ENCODE peak calls at places on chromosome 7, in nine cellular contexts. One of them, this sample, is unnamed.

GRCh38 chr7:157471259-157472125 is 134.7 kb downstream of the DNAJB6 start:
- DNase-seq in spleen: peak; percentile 68
- DNase-seq in stomach: peak; percentile 23
- DNase-seq in prostate gland: no peak
- DNase-seq in HCT116: no peak
- DNase-seq in sigmoid colon: peak; percentile 40
- DNase-seq in breast epithelium: no peak
- DNase-seq in suprapubic skin: no peak
- DNase-seq in upper lobe of left lung: no peak
- DNase-seq in this sample: no peak

GRCh38 chr7:157309990-157310668 is 26.7 kb upstream of the DNAJB6 start:
- DNase-seq in suprapubic skin: no peak
- DNase-seq in upper lobe of left lung: no peak
- DNase-seq in spleen: no peak
- DNase-seq in breast epithelium: peak; percentile 80
- DNase-seq in stomach: no peak
- DNase-seq in HCT116: peak; percentile 80
- DNase-seq in sigmoid colon: no peak
- DNase-seq in prostate gland: no peak
- DNase-seq in this sample: no peak

GRCh38 chr7:13031481-13031880 is 344.0 kb downstream of the ARL4A start:
- DNase-seq in HCT116: no peak
- DNase-seq in upper lobe of left lung: no peak
- DNase-seq in spleen: no peak
- DNase-seq in stomach: no peak
- DNase-seq in sigmoid colon: no peak
- DNase-seq in suprapubic skin: no peak
- DNase-seq in prostate gland: no peak
- DNase-seq in breast epithelium: no peak
- DNase-seq in this sample: no peak

GRCh38 chr7:154644366-154644765 is 358.6 kb downstream of the PAXIP1 start:
- DNase-seq in upper lobe of left lung: no peak
- DNase-seq in prostate gland: no peak
- DNase-seq in suprapubic skin: no peak
- DNase-seq in stomach: no peak
- DNase-seq in sigmoid colon: no peak
- DNase-seq in HCT116: no peak
- DNase-seq in breast epithelium: no peak
- DNase-seq in spleen: no peak
- DNase-seq in this sample: no peak

GRCh38 chr7:80210400-80210799 is 75.8 kb downstream of the GNAI1 start:
- DNase-seq in sigmoid colon: no peak
- DNase-seq in stomach: no peak
- DNase-seq in prostate gland: peak; percentile 38
- DNase-seq in upper lobe of left lung: no peak
- DNase-seq in suprapubic skin: no peak
- DNase-seq in HCT116: no peak
- DNase-seq in spleen: no peak
- DNase-seq in breast epithelium: no peak
- DNase-seq in this sample: no peak

GRCh38 chr7:55140221-55140980 is 121.6 kb downstream of the EGFR start:
- DNase-seq in prostate gland: no peak
- DNase-seq in upper lobe of left lung: no peak
- DNase-seq in suprapubic skin: no peak
- DNase-seq in breast epithelium: no peak
- DNase-seq in sigmoid colon: peak; percentile 80
- DNase-seq in HCT116: no peak
- DNase-seq in stomach: no peak
- DNase-seq in spleen: no peak
- DNase-seq in this sample: peak; percentile 83

GRCh38 chr7:136857573-136857972 is 10.9 kb upstream of the CHRM2 start:
- DNase-seq in prostate gland: no peak
- DNase-seq in breast epithelium: no peak
- DNase-seq in stomach: no peak
- DNase-seq in suprapubic skin: no peak
- DNase-seq in sigmoid colon: no peak
- DNase-seq in spleen: no peak
- DNase-seq in upper lobe of left lung: no peak
- DNase-seq in HCT116: no peak
- DNase-seq in this sample: no peak

GRCh38 chr7:130937830-130938229 is 203.8 kb upstream of the KLF14 start:
- DNase-seq in HCT116: no peak
- DNase-seq in spleen: no peak
- DNase-seq in upper lobe of left lung: no peak
- DNase-seq in breast epithelium: no peak
- DNase-seq in stomach: no peak
- DNase-seq in sigmoid colon: no peak
- DNase-seq in suprapubic skin: no peak
- DNase-seq in prostate gland: no peak
- DNase-seq in this sample: no peak

GRCh38 chr7:45035909-45036308 is 35.9 kb downstream of the CCM2 start:
- DNase-seq in HCT116: no peak
- DNase-seq in breast epithelium: no peak
- DNase-seq in upper lobe of left lung: no peak
- DNase-seq in spleen: no peak
- DNase-seq in suprapubic skin: no peak
- DNase-seq in prostate gland: peak; percentile 14
- DNase-seq in stomach: no peak
- DNase-seq in sigmoid colon: no peak
- DNase-seq in this sample: no peak

GRCh38 chr7:117737882-117738281 is 135.4 kb downstream of the CTTNBP2 start:
- DNase-seq in breast epithelium: no peak
- DNase-seq in upper lobe of left lung: no peak
- DNase-seq in suprapubic skin: no peak
- DNase-seq in stomach: no peak
- DNase-seq in HCT116: no peak
- DNase-seq in prostate gland: no peak
- DNase-seq in sigmoid colon: no peak
- DNase-seq in spleen: no peak
- DNase-seq in this sample: no peak

GRCh38 chr7:157461805-157462771 is 125.3 kb downstream of the DNAJB6 start:
- DNase-seq in HCT116: no peak
- DNase-seq in prostate gland: no peak
- DNase-seq in suprapubic skin: no peak
- DNase-seq in stomach: peak; percentile 25
- DNase-seq in upper lobe of left lung: no peak
- DNase-seq in spleen: peak; percentile 63
- DNase-seq in breast epithelium: no peak
- DNase-seq in sigmoid colon: no peak
- DNase-seq in this sample: no peak

DNA sequence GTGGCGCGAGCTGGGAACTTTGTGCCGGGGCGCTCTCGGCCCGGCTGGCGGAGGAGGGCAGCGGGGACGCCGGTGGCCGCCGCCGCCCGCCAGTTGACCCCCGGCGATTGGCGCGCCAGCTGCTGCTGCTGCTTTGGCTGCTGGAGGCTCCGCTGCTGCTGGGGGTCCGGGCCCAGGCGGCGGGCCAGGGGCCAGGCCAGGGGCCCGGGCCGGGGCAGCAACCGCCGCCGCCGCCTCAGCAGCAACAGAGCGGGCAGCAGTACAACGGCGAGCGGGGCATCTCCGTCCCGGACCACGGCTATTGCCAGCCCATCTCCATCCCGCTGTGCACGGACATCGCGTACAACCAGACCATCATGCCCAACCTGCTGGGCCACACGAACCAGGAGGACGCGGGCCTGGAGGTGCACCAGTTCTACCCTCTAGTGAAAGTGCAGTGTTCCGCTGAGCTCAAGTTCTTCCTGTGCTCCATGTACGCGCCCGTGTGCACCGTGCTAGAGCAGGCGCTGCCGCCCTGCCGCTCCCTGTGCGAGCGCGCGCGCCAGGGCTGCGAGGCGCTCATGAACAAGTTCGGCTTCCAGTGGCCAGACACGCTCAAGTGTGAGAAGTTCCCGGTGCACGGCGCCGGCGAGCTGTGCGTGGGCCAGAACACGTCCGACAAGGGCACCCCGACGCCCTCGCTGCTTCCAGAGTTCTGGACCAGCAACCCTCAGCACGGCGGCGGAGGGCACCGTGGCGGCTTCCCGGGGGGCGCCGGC is 870 bp downstream of the FZD1 start:
- DNase-seq in breast epithelium: peak; percentile 37
- DNase-seq in suprapubic skin: peak; percentile 76
- DNase-seq in upper lobe of left lung: peak; percentile 92
- DNase-seq in stomach: peak; percentile 61
- DNase-seq in HCT116: no peak
- DNase-seq in sigmoid colon: peak; percentile 77
- DNase-seq in spleen: peak; percentile 82
- DNase-seq in prostate gland: peak; percentile 39
- DNase-seq in this sample: no peak
- TF ChIP-seq POLR2AphosphoS5 in breast epithelium: peak; percentile 8
- TF ChIP-seq POLR2AphosphoS5 in suprapubic skin: no peak
- TF ChIP-seq POLR2AphosphoS5 in upper lobe of left lung: no peak
- TF ChIP-seq POLR2AphosphoS5 in stomach: no peak
- TF ChIP-seq POLR2AphosphoS5 in HCT116: no peak
- TF ChIP-seq POLR2AphosphoS5 in sigmoid colon: no peak
- TF ChIP-seq POLR2AphosphoS5 in spleen: no peak
- TF ChIP-seq POLR2AphosphoS5 in prostate gland: no peak
- TF ChIP-seq POLR2AphosphoS5 in this sample: no peak

GRCh38 chr7:318476-319266 is 28.7 kb downstream of the FOXL3 start:
- DNase-seq in suprapubic skin: no peak
- DNase-seq in prostate gland: no peak
- DNase-seq in upper lobe of left lung: no peak
- DNase-seq in sigmoid colon: no peak
- DNase-seq in breast epithelium: no peak
- DNase-seq in HCT116: no peak
- DNase-seq in stomach: peak; percentile 82
- DNase-seq in spleen: peak; percentile 32
- DNase-seq in this sample: no peak

GRCh38 chr7:322111-322671 is 32.2 kb downstream of the FOXL3 start:
- DNase-seq in stomach: peak; percentile 94
- DNase-seq in upper lobe of left lung: peak; percentile 98
- DNase-seq in spleen: peak; percentile 95
- DNase-seq in breast epithelium: peak; percentile 67
- DNase-seq in sigmoid colon: no peak
- DNase-seq in suprapubic skin: peak; percentile 79
- DNase-seq in prostate gland: peak; percentile 69
- DNase-seq in HCT116: peak; percentile 32
- DNase-seq in this sample: no peak

GRCh38 chr7:319267-319661 is 29.3 kb downstream of the FOXL3 start:
- DNase-seq in upper lobe of left lung: no peak
- DNase-seq in prostate gland: no peak
- DNase-seq in stomach: no peak
- DNase-seq in suprapubic skin: no peak
- DNase-seq in HCT116: no peak
- DNase-seq in breast epithelium: no peak
- DNase-seq in spleen: peak; percentile 63
- DNase-seq in sigmoid colon: no peak
- DNase-seq in this sample: no peak

GRCh38 chr7:322708-323111 is 32.7 kb downstream of the FOXL3 start:
- DNase-seq in HCT116: no peak
- DNase-seq in upper lobe of left lung: peak; percentile 62
- DNase-seq in suprapubic skin: no peak
- DNase-seq in prostate gland: no peak
- DNase-seq in breast epithelium: no peak
- DNase-seq in sigmoid colon: no peak
- DNase-seq in stomach: no peak
- DNase-seq in spleen: no peak
- DNase-seq in this sample: no peak

GRCh38 chr7:320297-320696 is 30.3 kb downstream of the FOXL3 start:
- DNase-seq in breast epithelium: no peak
- DNase-seq in upper lobe of left lung: no peak
- DNase-seq in stomach: no peak
- DNase-seq in suprapubic skin: no peak
- DNase-seq in HCT116: no peak
- DNase-seq in sigmoid colon: no peak
- DNase-seq in prostate gland: no peak
- DNase-seq in spleen: peak; percentile 33
- DNase-seq in this sample: no peak
- TF ChIP-seq POLR2A in breast epithelium: no peak
- TF ChIP-seq POLR2A in upper lobe of left lung: no peak
- TF ChIP-seq POLR2A in stomach: no peak
- TF ChIP-seq POLR2A in suprapubic skin: no peak
- TF ChIP-seq POLR2A in HCT116: no peak
- TF ChIP-seq POLR2A in sigmoid colon: no peak
- TF ChIP-seq POLR2A in prostate gland: no peak
- TF ChIP-seq POLR2A in spleen: no peak
- TF ChIP-seq POLR2A in this sample: no peak

GRCh38 chr7:102045681-102046372 is 228.4 kb downstream of the CUX1 start:
- DNase-seq in upper lobe of left lung: no peak
- DNase-seq in HCT116: no peak
- DNase-seq in spleen: no peak
- DNase-seq in suprapubic skin: no peak
- DNase-seq in sigmoid colon: no peak
- DNase-seq in prostate gland: no peak
- DNase-seq in stomach: no peak
- DNase-seq in breast epithelium: no peak
- DNase-seq in this sample: no peak

GRCh38 chr7:102044641-102044983 is 227.2 kb downstream of the CUX1 start:
- DNase-seq in HCT116: no peak
- DNase-seq in upper lobe of left lung: no peak
- DNase-seq in breast epithelium: no peak
- DNase-seq in stomach: no peak
- DNase-seq in prostate gland: no peak
- DNase-seq in suprapubic skin: no peak
- DNase-seq in sigmoid colon: peak; percentile 53
- DNase-seq in spleen: no peak
- DNase-seq in this sample: no peak

GRCh38 chr7:102046373-102047117 is 229.1 kb downstream of the CUX1 start:
- DNase-seq in spleen: no peak
- DNase-seq in prostate gland: no peak
- DNase-seq in upper lobe of left lung: no peak
- DNase-seq in stomach: no peak
- DNase-seq in suprapubic skin: no peak
- DNase-seq in HCT116: no peak
- DNase-seq in breast epithelium: no peak
- DNase-seq in sigmoid colon: no peak
- DNase-seq in this sample: no peak

GRCh38 chr7:102047167-102047566 is 229.7 kb downstream of the CUX1 start:
- DNase-seq in stomach: no peak
- DNase-seq in spleen: no peak
- DNase-seq in HCT116: no peak
- DNase-seq in upper lobe of left lung: no peak
- DNase-seq in suprapubic skin: no peak
- DNase-seq in breast epithelium: no peak
- DNase-seq in prostate gland: no peak
- DNase-seq in sigmoid colon: no peak
- DNase-seq in this sample: no peak

GRCh38 chr7:102044984-102045673 is 227.7 kb downstream of the CUX1 start:
- DNase-seq in stomach: peak; percentile 37
- DNase-seq in breast epithelium: peak; percentile 20
- DNase-seq in spleen: no peak
- DNase-seq in prostate gland: no peak
- DNase-seq in sigmoid colon: peak; percentile 79
- DNase-seq in HCT116: peak; percentile 7
- DNase-seq in upper lobe of left lung: peak; percentile 90
- DNase-seq in suprapubic skin: no peak
- DNase-seq in this sample: no peak
- H3K4me3 ChIP-seq in stomach: peak overlapping the region; percentile 26
- H3K4me3 ChIP-seq in breast epithelium: peak overlapping the region; percentile 8
- H3K4me3 ChIP-seq in spleen: peak overlapping the region; percentile 19
- H3K4me3 ChIP-seq in prostate gland: peak overlapping the region; percentile 7
- H3K4me3 ChIP-seq in sigmoid colon: peak overlapping the region; percentile 36
- H3K4me3 ChIP-seq in HCT116: no peak overlapping the region
- H3K4me3 ChIP-seq in upper lobe of left lung: no peak overlapping the region
- H3K4me3 ChIP-seq in suprapubic skin: peak overlapping the region; percentile 34
- H3K4me3 ChIP-seq in this sample: peak overlapping the region; percentile 17

DNA sequence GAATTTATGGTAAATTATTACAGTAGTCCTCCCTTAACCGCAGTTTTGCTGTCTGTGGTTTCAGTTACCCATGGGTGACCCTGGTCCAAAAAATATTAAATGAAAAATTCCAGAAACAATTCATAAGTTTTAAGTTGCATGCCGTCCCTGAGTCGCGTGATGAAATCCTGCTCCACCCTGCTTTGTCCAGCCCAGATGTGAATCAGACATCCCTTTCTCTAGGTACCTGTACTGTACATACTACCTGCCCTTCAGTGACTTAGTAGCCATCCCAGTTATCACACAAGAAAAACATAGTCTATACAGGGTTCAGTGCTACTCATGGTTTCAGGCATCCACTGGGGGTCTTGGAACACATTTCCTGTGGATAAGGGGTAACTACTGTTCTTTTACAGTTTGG is 20.5 kb upstream of the RHEB start:
- DNase-seq in suprapubic skin: no peak
- DNase-seq in spleen: no peak
- DNase-seq in upper lobe of left lung: no peak
- DNase-seq in HCT116: no peak
- DNase-seq in stomach: no peak
- DNase-seq in sigmoid colon: no peak
- DNase-seq in breast epithelium: no peak
- DNase-seq in prostate gland: no peak
- DNase-seq in this sample: no peak
- TF ChIP-seq POLR2AphosphoS5 in suprapubic skin: no peak
- TF ChIP-seq POLR2AphosphoS5 in spleen: no peak
- TF ChIP-seq POLR2AphosphoS5 in upper lobe of left lung: no peak
- TF ChIP-seq POLR2AphosphoS5 in HCT116: no peak
- TF ChIP-seq POLR2AphosphoS5 in stomach: no peak
- TF ChIP-seq POLR2AphosphoS5 in sigmoid colon: no peak
- TF ChIP-seq POLR2AphosphoS5 in breast epithelium: no peak
- TF ChIP-seq POLR2AphosphoS5 in prostate gland: no peak
- TF ChIP-seq POLR2AphosphoS5 in this sample: no peak